ENCODE peak calls at places on chromosome 14, in nine cellular contexts. Y, D, F, O, T, V, S, H and I are unnamed samples.

GRCh38 chr14:88522393-88522792 is 32.4 kb downstream of the PTPN21 start:
- DNase-seq in F (no peak), T (no peak), Y (no peak), H (no peak), D (no peak), O (no peak), V (no peak), S (no peak), I (no peak)

GRCh38 chr14:33781267-33781666 is 169.6 kb downstream of the EGLN3 start:
- DNase-seq in D (no peak), V (no peak), T (no peak), O (peak), F (no peak), Y (peak), H (no peak), S (no peak), I (no peak)

GRCh38 chr14:32370720-32371119 is 41.6 kb downstream of the AKAP6 start:
- DNase-seq in F (no peak), D (no peak), Y (peak), H (no peak), O (peak), V (no peak), T (no peak), S (no peak), I (no peak)

GRCh38 chr14:69360438-69361108 is 37.5 kb downstream of the ERH start:
- DNase-seq in F (no peak), H (no peak), D (peak), V (no peak), Y (no peak), O (no peak), T (no peak), S (peak), I (no peak)

GRCh38 chr14:68442828-68443460 is 349.9 kb downstream of the ZFP36L1 start:
- DNase-seq in S (no peak), V (no peak), D (no peak), Y (peak), H (no peak), F (no peak), O (peak), T (no peak), I (no peak)

GRCh38 chr14:54981698-54982097 is 45.2 kb downstream of the WDHD1 start:
- DNase-seq in O (peak), V (no peak), D (no peak), S (no peak), F (no peak), H (no peak), Y (no peak), T (no peak), I (no peak)

GRCh38 chr14:72318648-72319047 is 386.4 kb downstream of the RGS6 start:
- DNase-seq in H (no peak), S (peak), Y (no peak), T (no peak), F (no peak), V (no peak), O (no peak), D (no peak), I (no peak)

GRCh38 chr14:77140937-77141591 is 527 bp downstream of the ZDHHC22 start:
- DNase-seq in S (no peak), O (peak), H (no peak), F (peak), T (peak), Y (no peak), V (no peak), D (no peak), I (peak)

GRCh38 chr14:22558221-22558913 is 30.7 kb downstream of the DAD1 start:
- DNase-seq in F (no peak), O (no peak), V (peak), H (no peak), D (no peak), T (peak), S (peak), Y (no peak), I (peak)

GRCh38 chr14:95156765-95157194 is 549 bp downstream of the DICER1 start:
- DNase-seq in F (peak), Y (no peak), D (peak), V (peak), O (peak), T (peak), S (peak), H (no peak), I (no peak)

GRCh38 chr14:65958664-65959562 is 527.3 kb upstream of the CCDC196 start:
- DNase-seq in T (peak), D (no peak), Y (no peak), F (peak), H (no peak), O (peak), S (peak), V (no peak), I (peak)

GRCh38 chr14:21978184-21978998 is 304.8 kb upstream of the OR4E1 start:
- DNase-seq in T (peak), V (peak), D (peak), O (peak), Y (no peak), F (no peak), H (no peak), S (peak), I (peak)

GRCh38 chr14:31541702-31542101 is 19.5 kb upstream of the NUBPL start:
- DNase-seq in T (no peak), S (no peak), V (no peak), D (no peak), F (no peak), H (no peak), O (no peak), Y (no peak), I (no peak)

GRCh38 chr14:101367421-101368261 is 193.7 kb upstream of the DIO3 start:
- DNase-seq in Y (no peak), H (no peak), F (no peak), D (no peak), S (no peak), T (no peak), V (no peak), O (no peak), I (no peak)

GRCh38 chr14:90775441-90775840 is 40.8 kb downstream of the TTC7B start:
- DNase-seq in S (no peak), H (no peak), O (no peak), Y (no peak), V (no peak), T (no peak), F (no peak), D (no peak), I (no peak)